ENCODE peak calls at places on chromosomes 12 and 14, in nine cellular contexts. J is ovary, B is HepG2, F is tibial nerve, R is H1, S is GM12878, P is K562, I is A549, O is stomach. C is an unnamed sample.

GRCh38 chr12:101915856-101916255 is 38.5 kb downstream of the DRAM1 start:
- DNase-seq in R (no peak), S (no peak), J (no peak), O (no peak), B (no peak), I (no peak), P (no peak), F (no peak), C (no peak)

GRCh38 chr14:92603309-92604257 is 90.0 kb downstream of the RIN3 start:
- DNase-seq in J (no peak), O (no peak), R (no peak), B (no peak), S (no peak), F (no peak), P (no peak), I (peak), C (peak)

GRCh38 chr14:92426237-92426636 is 87.3 kb upstream of the RIN3 start:
- DNase-seq in J (no peak), F (no peak), I (no peak), B (no peak), S (no peak), O (no peak), R (no peak), P (no peak), C (no peak)

GRCh38 chr12:77796775-77797174 is 33.9 kb upstream of the NAV3 start:
- DNase-seq in O (no peak), F (no peak), P (no peak), B (no peak), S (no peak), I (no peak), R (no peak), J (no peak), C (no peak)

GRCh38 chr14:61470261-61470953 is 149.0 kb downstream of the PRKCH start:
- DNase-seq in J (no peak), I (peak), F (no peak), B (no peak), S (no peak), R (no peak), O (no peak), P (no peak), C (no peak)

GRCh38 chr12:14283489-14284144 is 81.9 kb upstream of the ATF7IP start:
- DNase-seq in R (no peak), J (no peak), F (no peak), S (peak), O (no peak), P (no peak), B (no peak), I (no peak), C (no peak)

GRCh38 chr12:50188875-50189575 is 21.9 kb upstream of the CERS5 start:
- DNase-seq in O (no peak), F (no peak), I (no peak), R (no peak), J (no peak), B (no peak), P (peak), S (no peak), C (peak)

GRCh38 chr12:19014243-19014642 is 115.3 kb upstream of the PLEKHA5 start:
- DNase-seq in R (no peak), J (no peak), F (no peak), I (no peak), P (no peak), S (no peak), O (no peak), B (no peak), C (no peak)

GRCh38 chr14:65230287-65230728 is 128.0 kb upstream of the MAX start:
- DNase-seq in I (peak), O (peak), J (no peak), F (peak), S (no peak), R (no peak), P (peak), B (peak), C (no peak)

GRCh38 chr12:94909609-94910008 is 93.9 kb downstream of the NDUFA12 start:
- DNase-seq in S (no peak), J (no peak), R (no peak), F (peak), B (no peak), O (no peak), P (no peak), I (no peak), C (no peak)

GRCh38 chr12:54357802-54358619 is 6.3 kb downstream of the GPR84 start:
- DNase-seq in B (no peak), R (peak), O (no peak), P (peak), F (no peak), J (no peak), S (peak), I (no peak), C (peak)

GRCh38 chr14:21768116-21768874 is 94.7 kb upstream of the OR4E1 start:
- DNase-seq in J (no peak), B (peak), R (no peak), F (no peak), S (peak), O (no peak), P (peak), I (peak), C (no peak)

GRCh38 chr14:69043007-69043444 is 63.9 kb upstream of the ACTN1 start:
- DNase-seq in P (no peak), R (no peak), S (no peak), B (no peak), O (peak), I (no peak), J (peak), F (no peak), C (peak)

GRCh38 chr12:120961604-120962486 is 16.5 kb upstream of the HNF1A start:
- DNase-seq in R (no peak), O (peak), J (no peak), S (no peak), B (no peak), F (peak), P (peak), I (peak), C (peak)

GRCh38 chr14:82647088-82647697 is 1113.5 kb upstream of the SEL1L start:
- DNase-seq in R (no peak), P (no peak), O (no peak), J (no peak), S (no peak), F (no peak), I (no peak), B (no peak), C (no peak)

GRCh38 chr12:45532113-45532512 is 197.4 kb upstream of the ARID2 start:
- DNase-seq in O (no peak), F (no peak), P (no peak), S (no peak), B (no peak), J (no peak), I (no peak), R (no peak), C (no peak)

GRCh38 chr14:31965735-31966598 is 111.1 kb upstream of the ARHGAP5 start:
- DNase-seq in J (peak), F (no peak), O (no peak), S (no peak), B (peak), I (peak), R (no peak), P (peak), C (no peak)

GRCh38 chr14:81341405-81342180 is 58.5 kb downstream of the STON2 start:
- DNase-seq in I (no peak), P (no peak), S (no peak), J (no peak), B (no peak), R (no peak), O (no peak), F (no peak), C (no peak)
- TF ChIP-seq EP300 in I (no peak), P (no peak), S (no peak), J (no peak), B (no peak), R (no peak), O (no peak), F (no peak), C (no peak)

GRCh38 chr14:50768220-50768619 is 62.7 kb downstream of the NIN start:
- DNase-seq in F (no peak), R (no peak), J (no peak), P (no peak), S (no peak), O (no peak), B (no peak), I (no peak), C (no peak)

GRCh38 chr14:50766338-50766886 is 64.5 kb downstream of the NIN start:
- DNase-seq in B (no peak), P (no peak), O (no peak), I (no peak), J (no peak), F (no peak), R (no peak), S (no peak), C (no peak)

GRCh38 chr14:50769893-50770500 is 61.0 kb downstream of the NIN start:
- DNase-seq in P (no peak), S (no peak), O (peak), J (no peak), F (no peak), R (no peak), I (no peak), B (no peak), C (no peak)

GRCh38 chr14:50770586-50770985 is 60.4 kb downstream of the NIN start:
- DNase-seq in F (no peak), S (no peak), R (no peak), B (no peak), I (no peak), J (no peak), O (no peak), P (no peak), C (no peak)

DNA sequence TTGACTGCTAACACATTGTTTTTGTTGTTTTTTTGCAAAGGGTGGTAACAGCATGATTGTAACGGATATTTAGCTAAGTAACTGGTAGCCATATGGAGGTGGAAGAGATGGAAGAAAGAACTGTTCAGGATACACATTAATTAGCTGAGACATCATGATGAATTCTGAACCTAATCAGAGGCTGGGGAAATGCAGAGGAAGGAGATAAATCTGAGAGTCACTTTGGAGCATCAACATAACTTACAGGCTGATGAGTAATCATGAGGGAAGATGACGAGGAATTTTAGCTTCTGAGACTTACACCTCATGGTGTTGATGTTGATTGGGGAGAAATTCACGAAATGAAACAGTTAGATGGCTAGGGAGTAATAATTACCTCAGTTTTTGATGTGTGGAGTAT is 62.3 kb downstream of the NIN start:
- DNase-seq in O (no peak), J (no peak), I (no peak), B (no peak), S (no peak), R (no peak), P (no peak), F (no peak), C (no peak)
- TF ChIP-seq EP300 in O (no peak), J (no peak), I (no peak), B (no peak), S (no peak), R (no peak), P (no peak), F (no peak), C (no peak)

GRCh38 chr12:34292736-34293625 is 270.7 kb downstream of the ALG10 start:
- DNase-seq in R (no peak), B (peak), P (peak), S (no peak), I (peak), J (peak), O (no peak), F (no peak), C (peak)
- TF ChIP-seq EP300 in R (no peak), B (no peak), P (no peak), S (no peak), I (no peak), J (no peak), O (no peak), F (no peak), C (no peak)

GRCh38 chr12:71607494-71608330 is 55.9 kb downstream of the ZFC3H1 start:
- DNase-seq in O (no peak), P (no peak), B (no peak), I (no peak), F (no peak), S (no peak), J (no peak), R (no peak), C (no peak)
- TF ChIP-seq EP300 in O (no peak), P (no peak), B (no peak), I (no peak), F (peak), S (no peak), J (no peak), R (no peak), C (no peak)

GRCh38 chr12:57781801-57782200 is 786 bp upstream of the TSFM start:
- DNase-seq in B (no peak), O (no peak), F (no peak), R (no peak), J (no peak), P (no peak), I (no peak), S (no peak), C (no peak)
- TF ChIP-seq EP300 in B (no peak), O (no peak), F (no peak), R (no peak), J (no peak), P (no peak), I (no peak), S (no peak), C (no peak)

DNA sequence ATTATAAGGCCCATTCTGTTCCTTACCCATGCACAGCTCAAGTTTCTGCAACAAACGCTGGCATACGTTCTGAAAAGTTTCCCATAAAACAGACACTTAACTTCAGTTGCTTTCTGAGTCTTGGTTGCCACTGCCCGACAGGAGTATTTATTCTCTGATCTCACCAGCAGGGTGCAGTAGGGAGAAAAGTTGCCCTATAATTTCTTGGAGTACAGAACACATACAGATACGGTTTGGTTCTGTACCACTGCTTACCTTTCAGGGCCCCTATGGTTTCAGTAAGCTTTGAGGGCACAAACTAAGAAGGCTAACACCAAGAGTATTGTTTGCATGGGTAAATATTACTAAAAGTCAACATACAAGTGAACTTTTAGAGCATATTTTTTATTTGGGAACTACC is 77.9 kb downstream of the SPATA7 start:
- DNase-seq in O (no peak), P (peak), F (no peak), J (no peak), B (peak), R (no peak), S (no peak), I (peak), C (no peak)
- TF ChIP-seq EP300 in O (no peak), P (no peak), F (no peak), J (no peak), B (no peak), R (no peak), S (no peak), I (no peak), C (no peak)

GRCh38 chr12:123715151-123715676 is 3.1 kb downstream of the ATP6V0A2 start:
- DNase-seq in O (no peak), P (no peak), I (no peak), J (no peak), R (no peak), F (no peak), B (no peak), S (no peak), C (no peak)
- TF ChIP-seq EP300 in O (no peak), P (no peak), I (no peak), J (no peak), R (no peak), F (no peak), B (no peak), S (no peak), C (no peak)